ENCODE peak calls at places on chromosomes 11 and 22, in six cellular contexts. One of them, this sample, is unnamed.

GRCh38 chr22:17570851-17571631 is 7.7 kb downstream of the SLC25A18 start:
- DNase-seq in heart left ventricle: peak; percentile 83
- DNase-seq in psoas muscle: peak; percentile 95
- DNase-seq in body of pancreas: peak; percentile 71
- DNase-seq in GM23338: no peak
- DNase-seq in left ventricle myocardium inferior: peak; percentile 92
- DNase-seq in this sample: peak; percentile 36

GRCh38 chr22:20569059-20570058 is 61.9 kb downstream of the MED15 start:
- DNase-seq in GM23338: no peak
- DNase-seq in psoas muscle: peak; percentile 89
- DNase-seq in left ventricle myocardium inferior: peak; percentile 61
- DNase-seq in heart left ventricle: peak; percentile 71
- DNase-seq in body of pancreas: peak; percentile 74
- DNase-seq in this sample: peak; percentile 94

GRCh38 chr22:24938741-24939341 is 7.7 kb downstream of the LHFPL7 start:
- DNase-seq in psoas muscle: no peak
- DNase-seq in body of pancreas: peak; percentile 56
- DNase-seq in heart left ventricle: no peak
- DNase-seq in left ventricle myocardium inferior: no peak
- DNase-seq in GM23338: peak; percentile 94
- DNase-seq in this sample: peak; percentile 44

GRCh38 chr11:77053217-77054013 is 13.4 kb upstream of the CAPN5 start:
- DNase-seq in heart left ventricle: no peak
- DNase-seq in body of pancreas: no peak
- DNase-seq in GM23338: no peak
- DNase-seq in left ventricle myocardium inferior: no peak
- DNase-seq in psoas muscle: no peak
- DNase-seq in this sample: no peak

GRCh38 chr11:16604784-16605439 is 133.5 kb upstream of the C11orf58 start:
- DNase-seq in left ventricle myocardium inferior: peak; percentile 56
- DNase-seq in body of pancreas: peak; percentile 73
- DNase-seq in GM23338: peak; percentile 53
- DNase-seq in heart left ventricle: peak; percentile 80
- DNase-seq in psoas muscle: peak; percentile 80
- DNase-seq in this sample: peak; percentile 15

GRCh38 chr11:92711913-92712312 is 257.5 kb upstream of the MTNR1B start:
- DNase-seq in body of pancreas: no peak
- DNase-seq in heart left ventricle: no peak
- DNase-seq in left ventricle myocardium inferior: no peak
- DNase-seq in GM23338: no peak
- DNase-seq in psoas muscle: no peak
- DNase-seq in this sample: no peak

GRCh38 chr11:44930588-44931302 is 19.9 kb downstream of the TP53I11 start:
- DNase-seq in heart left ventricle: no peak
- DNase-seq in body of pancreas: no peak
- DNase-seq in left ventricle myocardium inferior: no peak
- DNase-seq in psoas muscle: no peak
- DNase-seq in GM23338: no peak
- DNase-seq in this sample: no peak

GRCh38 chr22:25447689-25448434 is 116.6 kb upstream of the GRK3 start:
- DNase-seq in psoas muscle: peak; percentile 96
- DNase-seq in left ventricle myocardium inferior: peak; percentile 86
- DNase-seq in GM23338: peak; percentile 93
- DNase-seq in body of pancreas: peak; percentile 87
- DNase-seq in heart left ventricle: peak; percentile 95
- DNase-seq in this sample: peak; percentile 66

GRCh38 chr11:79973701-79974626 is 533.1 kb upstream of the TENM4 start:
- DNase-seq in GM23338: peak; percentile 66
- DNase-seq in body of pancreas: no peak
- DNase-seq in left ventricle myocardium inferior: no peak
- DNase-seq in heart left ventricle: no peak
- DNase-seq in psoas muscle: no peak
- DNase-seq in this sample: peak; percentile 18

DNA sequence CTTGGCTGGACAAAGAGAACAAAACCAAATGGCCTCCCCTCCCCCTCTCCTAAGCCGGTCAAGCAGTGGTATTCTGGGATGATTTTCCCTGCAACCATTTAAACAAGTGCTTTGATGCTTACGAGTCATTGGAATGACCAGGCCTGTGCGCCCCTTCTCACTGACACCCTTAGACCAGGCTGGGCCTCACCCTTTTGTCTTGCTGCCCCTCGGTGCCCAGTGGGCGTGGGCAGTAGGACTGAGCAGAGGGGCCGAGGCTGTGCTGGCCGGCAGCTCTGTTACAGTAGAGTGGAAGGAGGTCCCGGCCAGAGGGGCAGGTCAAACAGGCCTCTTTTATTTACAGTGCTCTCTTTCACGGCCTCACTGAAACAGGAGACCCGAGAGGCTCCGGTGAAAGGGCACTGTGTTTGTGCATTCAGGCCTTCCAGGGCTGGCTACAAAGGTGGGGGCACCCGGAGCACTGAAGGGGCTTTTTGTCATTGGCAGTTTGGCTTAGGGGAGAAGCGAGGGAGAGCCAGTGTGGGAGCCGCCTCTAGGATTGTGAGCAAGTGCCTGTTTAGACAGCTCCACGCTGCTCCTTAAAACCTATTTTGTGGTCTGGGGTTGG is 32.4 kb downstream of the ZBTB16 start:
- DNase-seq in left ventricle myocardium inferior: no peak
- DNase-seq in heart left ventricle: no peak
- DNase-seq in GM23338: no peak
- DNase-seq in body of pancreas: no peak
- DNase-seq in psoas muscle: peak; percentile 48
- DNase-seq in this sample: no peak
- H3K27me3 ChIP-seq in left ventricle myocardium inferior: no peaks in the 10 kb centered on the region
- H3K27me3 ChIP-seq in heart left ventricle: no peaks in the 10 kb centered on the region
- H3K27me3 ChIP-seq in GM23338: no peaks in the 10 kb centered on the region
- H3K27me3 ChIP-seq in body of pancreas: no peaks in the 10 kb centered on the region
- H3K27me3 ChIP-seq in psoas muscle: no peaks in the 10 kb centered on the region
- H3K27me3 ChIP-seq in this sample: no peaks in the 10 kb centered on the region

GRCh38 chr22:36773935-36774334 is 2.0 kb downstream of the IFT27 start:
- DNase-seq in left ventricle myocardium inferior: no peak
- DNase-seq in GM23338: peak; percentile 48
- DNase-seq in body of pancreas: peak; percentile 43
- DNase-seq in psoas muscle: no peak
- DNase-seq in heart left ventricle: no peak
- DNase-seq in this sample: no peak
- TF ChIP-seq CTCF in left ventricle myocardium inferior: peak; percentile 51
- TF ChIP-seq CTCF in GM23338: peak; percentile 58
- TF ChIP-seq CTCF in body of pancreas: peak; percentile 53
- TF ChIP-seq CTCF in psoas muscle: no peak
- TF ChIP-seq CTCF in heart left ventricle: no peak
- TF ChIP-seq CTCF in this sample: peak; percentile 80

DNA sequence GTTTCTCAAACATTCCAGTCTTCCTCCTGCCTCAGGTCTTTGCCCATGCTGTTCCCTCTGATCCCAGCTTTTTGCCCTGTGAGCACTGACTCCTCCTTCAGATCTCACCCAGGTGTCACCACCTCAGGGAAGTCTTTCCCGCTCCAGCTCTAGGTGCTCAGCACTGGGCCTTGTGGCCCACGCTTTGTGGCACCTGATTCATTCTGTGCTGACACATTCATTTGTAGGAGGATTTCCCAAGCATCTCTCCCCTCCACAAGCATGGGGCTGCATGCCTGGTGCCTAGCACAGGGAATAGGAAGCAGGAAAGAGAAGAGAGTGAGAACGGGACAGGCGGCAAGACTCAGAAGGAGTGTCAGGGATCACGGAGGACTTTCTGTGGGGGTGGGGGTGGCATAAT is 17.6 kb downstream of the MPPED1 start:
- DNase-seq in heart left ventricle: no peak
- DNase-seq in psoas muscle: no peak
- DNase-seq in left ventricle myocardium inferior: no peak
- DNase-seq in GM23338: no peak
- DNase-seq in body of pancreas: no peak
- DNase-seq in this sample: no peak
- H3K27me3 ChIP-seq in heart left ventricle: peaks cover 70% of the 10 kb centered on the region
- H3K27me3 ChIP-seq in psoas muscle: peaks cover 22% of the 10 kb centered on the region
- H3K27me3 ChIP-seq in left ventricle myocardium inferior: peaks cover 95% of the 10 kb centered on the region
- H3K27me3 ChIP-seq in GM23338: no peaks in the 10 kb centered on the region
- H3K27me3 ChIP-seq in body of pancreas: no peaks in the 10 kb centered on the region
- H3K27me3 ChIP-seq in this sample: peaks cover 67% of the 10 kb centered on the region

DNA sequence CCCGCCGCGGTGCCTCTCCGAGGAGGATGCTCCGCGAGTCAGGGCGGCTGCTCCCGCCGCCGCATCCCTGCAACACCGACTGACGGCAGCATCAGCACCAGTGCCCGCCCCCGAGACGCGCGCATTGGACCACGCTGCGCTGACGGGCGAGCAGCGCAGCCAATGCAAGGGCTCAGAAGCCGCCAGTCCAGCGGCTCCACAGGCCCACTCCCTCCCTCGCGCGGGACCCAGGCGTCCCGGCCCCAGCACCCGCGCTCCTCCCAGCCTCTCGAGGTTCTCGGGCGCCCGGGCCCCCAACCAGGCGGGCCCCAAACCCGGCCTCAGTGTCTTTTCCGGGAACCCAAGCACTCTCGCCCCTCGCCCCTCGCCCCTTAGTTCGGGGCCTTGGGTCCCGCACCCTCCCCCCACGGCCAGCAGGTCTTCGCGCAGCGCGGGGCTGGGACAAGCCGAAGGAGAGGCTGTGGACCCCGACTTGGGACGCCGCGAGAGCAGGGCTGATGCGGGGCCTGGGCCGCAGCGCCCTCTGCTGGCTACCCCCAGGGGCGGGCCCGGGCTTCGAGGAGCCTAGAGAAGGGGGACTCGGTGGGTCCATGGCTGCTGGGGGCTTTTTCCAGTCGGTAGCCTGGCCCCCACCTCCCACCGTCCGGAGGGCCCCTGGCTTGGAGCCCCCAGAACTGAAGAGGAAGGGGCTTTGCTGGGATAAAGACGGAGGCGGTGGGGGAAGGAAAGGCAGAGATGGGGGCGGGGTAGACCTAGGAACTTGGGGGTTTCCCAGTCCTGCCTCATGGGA is at the start of gene NRXN2:
- DNase-seq in body of pancreas: peak; percentile 82
- DNase-seq in GM23338: peak; percentile 94
- DNase-seq in heart left ventricle: peak; percentile 88
- DNase-seq in psoas muscle: peak; percentile 92
- DNase-seq in left ventricle myocardium inferior: peak; percentile 86
- DNase-seq in this sample: peak; percentile 62
- TF ChIP-seq CTCF in body of pancreas: peak; percentile 79
- TF ChIP-seq CTCF in GM23338: peak; percentile 93
- TF ChIP-seq CTCF in heart left ventricle: peak; percentile 99
- TF ChIP-seq CTCF in psoas muscle: peak; percentile 90
- TF ChIP-seq CTCF in left ventricle myocardium inferior: peak; percentile 98
- TF ChIP-seq CTCF in this sample: peak; percentile 94

This sample was measured in foreskin keratinocyte.